ENCODE peak calls at places on chromosomes 7 and 10, in ten cellular contexts. U, S, J, I, F, C, M, H, T and G are unnamed samples.

GRCh38 chr7:94060772-94061171 is 56.6 kb upstream of the BET1 start:
- DNase-seq in U (no peak), S (no peak), J (no peak), C (no peak), I (no peak), M (no peak), H (no peak), F (no peak), T (no peak), G (no peak)

GRCh38 chr7:140010194-140010895 is 52.4 kb downstream of the PARP12 start:
- DNase-seq in I (no peak), U (no peak), J (no peak), H (no peak), M (no peak), T (no peak), F (no peak), S (peak), C (peak), G (no peak)

GRCh38 chr7:78437118-78437517 is 638.5 kb downstream of the PHTF2 start:
- DNase-seq in C (no peak), S (peak), U (no peak), I (no peak), F (no peak), T (no peak), H (no peak), M (no peak), J (no peak), G (no peak)

GRCh38 chr7:77796960-77797359 is 1.3 kb downstream of the TMEM60 start:
- DNase-seq in U (no peak), I (no peak), M (no peak), J (no peak), H (no peak), T (no peak), S (no peak), C (no peak), F (no peak), G (no peak)

GRCh38 chr10:132355297-132355696 is 23.3 kb downstream of the LRRC27 start:
- DNase-seq in M (no peak), S (no peak), I (no peak), H (no peak), C (no peak), U (no peak), J (no peak), T (no peak), F (no peak), G (peak)

GRCh38 chr10:28858641-28859040 is 181.3 kb downstream of the BAMBI start:
- DNase-seq in I (no peak), U (no peak), J (no peak), S (no peak), C (no peak), H (no peak), F (no peak), T (no peak), M (no peak), G (no peak)

GRCh38 chr10:93652857-93653256 is 40.5 kb downstream of the PDE6C start:
- DNase-seq in H (no peak), J (no peak), C (no peak), U (no peak), F (peak), I (no peak), T (no peak), M (no peak), S (no peak), G (no peak)

GRCh38 chr10:24518411-24518810 is 205.3 kb downstream of the ARHGAP21 start:
- DNase-seq in F (no peak), U (no peak), T (no peak), J (no peak), C (no peak), I (no peak), S (no peak), M (no peak), H (no peak), G (no peak)

GRCh38 chr10:125023862-125024495 is 82.1 kb downstream of the ZRANB1 start:
- DNase-seq in M (peak), U (no peak), F (no peak), C (no peak), T (no peak), H (peak), J (no peak), S (no peak), I (no peak), G (peak)

GRCh38 chr10:104349623-104350142 is 4.0 kb upstream of the CFAP58 start:
- DNase-seq in I (no peak), S (peak), M (no peak), C (peak), T (no peak), J (no peak), H (no peak), U (no peak), F (no peak), G (no peak)